ENCODE peak calls at places on chromosomes 16 and 17, in six cellular contexts. G is K562, E is HepG2, K is upper lobe of left lung, W is A549, D is GM12878. O is an unnamed sample.

GRCh38 chr17:52235416-52235960 is 77.0 kb upstream of the CA10 start:
- ATAC-seq in G (no peak), E (no peak), K (no peak), W (no peak), D (no peak), O (no peak)

GRCh38 chr16:79329163-79329521 is 271.4 kb downstream of the MAF start:
- ATAC-seq in G (no peak), E (no peak), K (peak; percentile 77), W (no peak), D (no peak), O (peak; percentile 48)

GRCh38 chr16:27230562-27230991 is 27.3 kb downstream of the KDM8 start:
- ATAC-seq in G (no peak), E (peak; percentile 37), K (no peak), W (no peak), D (no peak), O (no peak)

GRCh38 chr16:81515721-81516120 is 71.1 kb downstream of the CMIP start:
- ATAC-seq in G (no peak), E (no peak), K (no peak), W (no peak), D (no peak), O (no peak)

GRCh38 chr17:79281803-79282202 is 207.2 kb downstream of the ENGASE start:
- ATAC-seq in G (no peak), E (no peak), K (no peak), W (no peak), D (no peak), O (no peak)

GRCh38 chr16:3444032-3444388 is 530 bp downstream of the NAA60 start:
- ATAC-seq in G (peak; percentile 63), E (peak; percentile 84), K (peak; percentile 74), W (peak; percentile 76), D (peak; percentile 71), O (peak; percentile 51)

GRCh38 chr17:49434821-49435581 is 20.3 kb upstream of the PHB1 start:
- ATAC-seq in G (peak; percentile 98), E (peak; percentile 80), K (peak; percentile 58), W (peak; percentile 72), D (peak; percentile 90), O (peak; percentile 43)

GRCh38 chr16:78780808-78781207 is 681.4 kb downstream of the WWOX start:
- ATAC-seq in G (no peak), E (no peak), K (no peak), W (no peak), D (no peak), O (no peak)

GRCh38 chr16:81618187-81618586 is 160.9 kb upstream of the PLCG2 start:
- ATAC-seq in G (no peak), E (no peak), K (no peak), W (no peak), D (no peak), O (no peak)

GRCh38 chr17:72467841-72468653 is 347.2 kb downstream of the SOX9 start:
- ATAC-seq in G (no peak), E (no peak), K (no peak), W (no peak), D (no peak), O (no peak)

GRCh38 chr16:17328971-17329370 is 141.8 kb downstream of the XYLT1 start:
- ATAC-seq in G (no peak), E (no peak), K (peak; percentile 59), W (no peak), D (no peak), O (peak; percentile 59)

GRCh38 chr16:22388101-22388644 is 13.8 kb upstream of the CDR2 start:
- ATAC-seq in G (peak; percentile 65), E (no peak), K (no peak), W (no peak), D (no peak), O (no peak)

GRCh38 chr17:78172284-78173024 is 4.1 kb downstream of the SYNGR2 start:
- ATAC-seq in G (no peak), E (no peak), K (peak; percentile 29), W (no peak), D (peak; percentile 23), O (peak; percentile 10)

GRCh38 chr17:17855976-17856375 is 19.2 kb upstream of the SREBF1 start:
- ATAC-seq in G (no peak), E (no peak), K (no peak), W (no peak), D (no peak), O (no peak)

DNA sequence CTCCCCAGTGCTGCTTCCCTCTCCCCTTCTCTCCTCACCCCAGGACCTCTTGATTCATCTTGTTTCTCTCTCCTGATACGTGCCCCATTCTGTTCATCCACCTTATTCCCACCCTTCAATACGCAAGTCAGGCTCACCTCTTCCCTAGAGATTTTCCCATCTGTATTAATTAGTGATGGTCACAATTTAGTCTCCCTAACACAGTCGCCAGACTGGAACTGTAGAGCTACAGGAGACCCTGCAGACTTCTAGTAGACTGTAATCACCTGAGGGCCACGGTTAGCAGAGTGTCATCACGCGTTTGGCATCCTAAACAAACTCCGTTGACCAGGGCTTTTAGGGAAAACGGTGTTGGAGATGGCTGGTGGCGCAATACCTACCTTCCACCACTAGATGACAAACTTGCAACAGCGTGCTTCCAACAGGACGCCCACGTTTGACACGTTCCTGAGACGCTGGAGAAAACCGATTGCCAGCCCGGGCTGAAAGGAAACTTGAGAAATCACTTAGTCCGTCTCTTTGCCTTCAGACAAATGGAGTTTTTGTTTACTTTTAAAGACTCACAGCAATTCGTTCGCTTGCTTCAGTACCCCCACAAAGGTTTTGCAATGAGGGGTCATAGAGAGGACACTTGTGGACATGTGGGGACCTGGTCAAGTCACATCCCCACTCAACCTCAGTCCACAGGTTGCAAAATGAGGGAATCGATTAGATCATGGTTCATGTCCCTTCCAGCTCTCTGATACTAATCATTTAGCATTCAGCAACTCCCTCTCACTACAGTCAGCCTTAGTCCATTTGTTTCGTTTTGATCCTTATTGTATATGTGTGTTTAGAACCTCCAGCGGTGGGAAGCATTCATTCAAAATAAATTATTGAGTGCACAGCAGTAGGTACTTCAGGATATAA is 20.6 kb downstream of the MYL4 start:
- ATAC-seq in G (peak; percentile 93), E (peak; percentile 86), K (peak; percentile 94), W (peak; percentile 95), D (peak; percentile 84), O (peak; percentile 85)
- TF ChIP-seq EP300 in G (peak; percentile 30), E (no peak), K (no peak), W (no peak), D (no peak), O (no peak)

GRCh38 chr17:21689604-21690003 is 2.7 kb upstream of the KCNJ18 start:
- ATAC-seq in G (no peak), E (no peak), K (peak; percentile 76), W (peak; percentile 60), D (no peak), O (peak; percentile 81)
- H3K9me3 ChIP-seq in G (no peaks in the 10 kb centered on the region), E (no peaks in the 10 kb centered on the region), K (no peaks in the 10 kb centered on the region), W (peaks cover 3% of the 10 kb centered on the region), D (no peaks in the 10 kb centered on the region), O (no peaks in the 10 kb centered on the region)

DNA sequence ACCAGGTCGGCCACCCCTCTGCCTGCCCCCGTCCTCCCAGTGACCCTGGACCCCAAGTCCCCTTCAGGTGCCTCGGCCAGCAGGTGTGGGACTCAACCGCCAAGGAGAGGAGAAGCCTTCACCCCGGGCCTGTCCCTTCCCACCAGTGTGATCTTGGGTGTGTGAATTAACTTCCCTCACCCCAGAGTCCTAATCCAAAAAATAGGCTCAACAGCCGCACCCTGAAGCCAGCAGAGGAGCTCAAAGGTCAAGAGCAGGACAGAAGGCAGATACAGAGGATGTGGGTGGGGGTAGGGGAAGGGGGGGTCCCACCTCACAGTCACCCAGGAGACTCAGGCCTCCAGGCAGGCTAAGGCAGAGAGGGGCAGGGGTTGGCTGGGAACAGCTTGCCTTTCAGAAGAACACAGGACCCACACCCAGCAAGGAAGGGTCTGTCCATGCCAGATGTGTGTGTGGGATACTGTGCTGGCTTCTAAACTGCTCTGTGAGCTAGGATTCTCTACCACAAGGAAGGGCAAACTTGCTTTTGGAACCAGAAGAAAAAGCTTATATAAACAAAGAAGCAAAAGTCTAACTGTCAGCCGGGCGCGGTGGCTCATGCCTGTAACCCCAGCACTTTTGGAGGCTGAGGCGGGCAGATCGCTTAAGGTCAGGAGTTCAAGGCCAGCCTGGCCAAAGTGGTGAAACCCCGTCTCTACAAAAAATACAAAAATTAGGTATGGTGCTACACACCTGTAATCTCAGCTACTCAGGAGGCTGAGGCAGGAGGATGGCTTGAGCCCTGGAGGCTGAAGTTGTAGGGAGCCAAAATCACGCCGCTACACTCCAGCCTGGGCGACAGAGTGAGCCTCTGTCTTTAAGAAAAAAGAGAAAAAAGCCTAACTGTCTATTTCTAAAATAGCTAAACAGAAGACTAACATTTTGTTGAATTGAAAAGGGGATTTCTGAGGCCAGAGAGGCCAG is 4.6 kb downstream of the PIEZO1 start:
- ATAC-seq in G (peak; percentile 1), E (no peak), K (no peak), W (no peak), D (no peak), O (no peak)
- H3K27ac ChIP-seq in G (peak overlapping the region; percentile 93), E (peak overlapping the region; percentile 6), K (peak overlapping the region; percentile 94), W (no peak overlapping the region), D (peak overlapping the region; percentile 75), O (peak overlapping the region; percentile 99)

GRCh38 chr16:85028638-85029412 is 1.2 kb downstream of the KIAA0513 start:
- ATAC-seq in G (no peak), E (peak; percentile 48), K (peak; percentile 21), W (peak; percentile 46), D (peak; percentile 62), O (peak; percentile 44)

GRCh38 chr16:85025781-85026653 is 1.6 kb upstream of the KIAA0513 start:
- ATAC-seq in G (no peak), E (no peak), K (no peak), W (no peak), D (no peak), O (no peak)

GRCh38 chr16:85026696-85027095 is 899 bp upstream of the KIAA0513 start:
- ATAC-seq in G (no peak), E (no peak), K (no peak), W (no peak), D (no peak), O (no peak)

GRCh38 chr16:85027968-85028637 is 508 bp downstream of the KIAA0513 start:
- ATAC-seq in G (peak; percentile 64), E (peak; percentile 44), K (peak; percentile 39), W (peak; percentile 43), D (peak; percentile 55), O (peak; percentile 7)

DNA sequence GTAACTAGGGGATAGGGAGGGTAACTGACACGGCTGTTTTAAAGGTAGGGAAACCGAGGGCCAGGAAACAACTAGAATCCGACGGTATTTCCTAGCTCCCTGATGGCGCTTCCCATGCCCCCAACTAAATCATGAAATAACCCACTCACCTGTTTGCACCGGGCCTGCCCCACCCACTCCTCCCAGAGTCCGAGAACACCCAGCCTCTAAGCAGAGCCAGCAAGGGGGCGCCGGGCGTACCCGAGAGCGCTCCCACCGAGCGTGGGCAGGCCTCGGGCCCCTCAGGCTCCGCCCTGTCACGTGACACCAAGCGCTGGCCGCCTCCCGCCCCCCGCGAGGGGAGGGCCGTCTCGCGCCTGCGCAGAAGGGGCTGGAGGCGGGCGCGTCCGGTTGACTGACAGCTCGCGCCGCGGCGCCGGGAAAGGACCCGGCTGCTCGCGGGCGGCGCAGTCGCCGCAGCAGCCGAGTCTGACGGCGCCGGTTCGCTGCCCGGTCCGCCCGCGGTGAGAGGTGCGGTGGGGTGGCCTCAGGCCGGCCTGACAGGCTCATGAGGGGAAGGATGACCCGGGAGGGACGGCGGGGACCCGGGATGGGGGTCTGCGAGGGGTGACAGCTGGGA is at the start of gene KIAA0513:
- ATAC-seq in G (peak; percentile 92), E (peak; percentile 89), K (peak; percentile 94), W (peak; percentile 92), D (peak; percentile 88), O (peak; percentile 87)
- TF ChIP-seq EP300 in G (peak; percentile 45), E (no peak), K (no peak), W (no peak), D (no peak), O (no peak)

DNA sequence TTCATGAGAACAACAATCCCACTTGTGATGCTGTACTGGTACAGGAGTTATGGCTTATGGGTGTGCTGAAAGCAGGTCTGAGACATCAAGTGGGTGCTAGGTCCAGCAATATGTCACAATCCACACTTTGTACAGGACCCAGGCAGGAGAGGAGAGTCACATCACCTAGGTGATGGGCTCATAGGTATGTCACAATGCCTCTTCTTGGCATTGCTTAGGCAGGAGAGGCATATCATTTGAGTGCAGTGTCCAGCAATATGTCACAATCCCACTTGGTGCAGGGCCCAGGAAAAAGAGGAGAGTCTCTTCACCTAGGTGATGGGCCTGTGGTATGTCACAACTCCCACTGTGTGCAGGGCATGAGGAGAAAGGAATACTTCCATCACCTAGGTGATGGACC is 2110.0 kb downstream of the TP53TG3F start:
- ATAC-seq in G (no peak), E (no peak), K (no peak), W (no peak), D (no peak), O (no peak)
- H3K9me3 ChIP-seq in G (no peaks in the 10 kb centered on the region), E (peaks cover 100% of the 10 kb centered on the region), K (no peaks in the 10 kb centered on the region), W (no peaks in the 10 kb centered on the region), D (no peaks in the 10 kb centered on the region), O (peaks cover 14% of the 10 kb centered on the region)

O was measured in gastroesophageal sphincter.